ENCODE peak calls at places on chromosomes 12 and 14, in six cellular contexts. M, O, E, J, Z and N are unnamed samples.

GRCh38 chr12:116832353-116832752 is 48.9 kb downstream of the HRK start:
- DNase-seq in M (no peak), O (no peak), E (no peak), J (no peak), Z (no peak), N (no peak)

GRCh38 chr12:96376865-96377264 is 23.4 kb downstream of the CDK17 start:
- DNase-seq in M (no peak), O (no peak), E (no peak), J (no peak), Z (no peak), N (no peak)

GRCh38 chr12:82910246-82910893 is 223.7 kb downstream of the TMTC2 start:
- DNase-seq in M (no peak), O (peak; percentile 32), E (no peak), J (peak; percentile 60), Z (no peak), N (no peak)

GRCh38 chr12:132841151-132841550 is 12.5 kb upstream of the GOLGA3 start:
- DNase-seq in M (no peak), O (no peak), E (no peak), J (no peak), Z (no peak), N (no peak)

GRCh38 chr12:113068312-113068935 is 11.9 kb downstream of the DTX1 start:
- DNase-seq in M (no peak), O (no peak), E (no peak), J (peak; percentile 26), Z (no peak), N (no peak)

GRCh38 chr14:57066887-57067513 is 201.7 kb downstream of the EXOC5 start:
- DNase-seq in M (no peak), O (peak; percentile 82), E (no peak), J (peak; percentile 91), Z (no peak), N (peak; percentile 23)

GRCh38 chr12:20731274-20731673 is 36.1 kb downstream of the SLCO1C1 start:
- DNase-seq in M (no peak), O (no peak), E (no peak), J (no peak), Z (no peak), N (no peak)

GRCh38 chr12:106181416-106182114 is 42.8 kb upstream of the NUAK1 start:
- DNase-seq in M (no peak), O (no peak), E (no peak), J (no peak), Z (no peak), N (no peak)

GRCh38 chr14:22886500-22887259 is 3.7 kb downstream of the REM2 start:
- DNase-seq in M (peak; percentile 60), O (peak; percentile 89), E (peak; percentile 49), J (peak; percentile 96), Z (peak; percentile 71), N (peak; percentile 60)

GRCh38 chr12:76462668-76463224 is 96.8 kb downstream of the OSBPL8 start:
- DNase-seq in M (no peak), O (no peak), E (no peak), J (no peak), Z (no peak), N (no peak)

GRCh38 chr12:56542164-56542563 is 20.5 kb downstream of the RBMS2 start:
- DNase-seq in M (no peak), O (no peak), E (no peak), J (no peak), Z (no peak), N (no peak)

GRCh38 chr12:2003676-2004112 is 563 bp downstream of the DCP1B start:
- DNase-seq in M (no peak), O (no peak), E (no peak), J (no peak), Z (no peak), N (no peak)

GRCh38 chr14:74552623-74553022 is 59.1 kb downstream of the ISCA2 start:
- DNase-seq in M (no peak), O (no peak), E (no peak), J (no peak), Z (no peak), N (no peak)

GRCh38 chr14:74846968-74847549 is 28.9 kb downstream of the PROX2 start:
- DNase-seq in M (no peak), O (no peak), E (no peak), J (no peak), Z (no peak), N (no peak)

GRCh38 chr12:106629797-106630669 is 47.2 kb downstream of the RFX4 start:
- DNase-seq in M (no peak), O (no peak), E (no peak), J (peak; percentile 41), Z (no peak), N (no peak)

GRCh38 chr14:55160989-55161388 is 30.4 kb downstream of the DLGAP5 start:
- DNase-seq in M (peak; percentile 13), O (no peak), E (no peak), J (peak; percentile 31), Z (no peak), N (no peak)

GRCh38 chr14:91309756-91310280 is 65.3 kb upstream of the GPR68 start:
- DNase-seq in M (no peak), O (no peak), E (no peak), J (no peak), Z (no peak), N (no peak)

GRCh38 chr12:53258541-53259539 is 9.3 kb upstream of the ESPL1 start:
- DNase-seq in M (no peak), O (no peak), E (no peak), J (no peak), Z (no peak), N (no peak)

GRCh38 chr14:38357557-38357956 is 101.7 kb upstream of the CLEC14A start:
- DNase-seq in M (no peak), O (no peak), E (no peak), J (no peak), Z (no peak), N (no peak)

GRCh38 chr12:32612658-32613614 is 66.2 kb upstream of the DNM1L start:
- DNase-seq in M (no peak), O (no peak), E (no peak), J (no peak), Z (no peak), N (no peak)

GRCh38 chr12:116924558-116925453 is 14.1 kb downstream of the FBXW8 start:
- DNase-seq in M (no peak), O (no peak), E (peak; percentile 17), J (no peak), Z (no peak), N (peak; percentile 20)

GRCh38 chr12:53999596-54000104 is 311 bp upstream of the HOXC9 start:
- DNase-seq in M (no peak), O (no peak), E (no peak), J (peak; percentile 96), Z (no peak), N (no peak)

GRCh38 chr12:85280984-85281946 is 1.2 kb downstream of the ALX1 start:
- DNase-seq in M (no peak), O (no peak), E (no peak), J (no peak), Z (no peak), N (no peak)

GRCh38 chr12:126051611-126052107 is 986.4 kb downstream of the AACS start:
- DNase-seq in M (peak; percentile 85), O (no peak), E (no peak), J (peak; percentile 82), Z (no peak), N (no peak)

GRCh38 chr12:94636462-94637085 is 13.8 kb downstream of the TMCC3 start:
- DNase-seq in M (no peak), O (no peak), E (no peak), J (no peak), Z (no peak), N (no peak)

GRCh38 chr12:94575024-94575423 is 75.3 kb downstream of the TMCC3 start:
- DNase-seq in M (peak; percentile 62), O (peak; percentile 30), E (no peak), J (peak; percentile 31), Z (no peak), N (no peak)

GRCh38 chr14:53231166-53231565 is 78.0 kb upstream of the DDHD1 start:
- DNase-seq in M (no peak), O (no peak), E (no peak), J (no peak), Z (no peak), N (no peak)